ENCODE peak calls at places on chromosome 14, in eight cellular contexts. One of them, this sample, is unnamed.

GRCh38 chr14:55512421-55512820 is 67.6 kb upstream of the KTN1 start:
- DNase-seq in mucosa of gallbladder: no peak
- DNase-seq in Daoy: no peak
- DNase-seq in endothelial cell: no peak
- DNase-seq in C1 segment of cervical spinal cord: no peak
- DNase-seq in stimulated activated naive CD8-positive, alpha-beta T cell treated with anti-CD3 and anti-CD28 coated beads, Interleukin-15, Interleukin-2, amounts not matched to agents 100 U/mL and 50 U/mL, for 24 hours: no peak
- DNase-seq in body of pancreas: no peak
- DNase-seq in fibroblast of lung: peak
- DNase-seq in this sample: no peak

GRCh38 chr14:92670177-92670576 is 78.2 kb downstream of the LGMN start:
- DNase-seq in C1 segment of cervical spinal cord: no peak
- DNase-seq in mucosa of gallbladder: no peak
- DNase-seq in fibroblast of lung: peak
- DNase-seq in body of pancreas: no peak
- DNase-seq in endothelial cell: no peak
- DNase-seq in Daoy: peak
- DNase-seq in stimulated activated naive CD8-positive, alpha-beta T cell treated with anti-CD3 and anti-CD28 coated beads, Interleukin-15, Interleukin-2, amounts not matched to agents 100 U/mL and 50 U/mL, for 24 hours: no peak
- DNase-seq in this sample: no peak

GRCh38 chr14:78253986-78254385 is 83.8 kb downstream of the NRXN3 start:
- DNase-seq in fibroblast of lung: peak
- DNase-seq in mucosa of gallbladder: no peak
- DNase-seq in Daoy: peak
- DNase-seq in C1 segment of cervical spinal cord: no peak
- DNase-seq in body of pancreas: no peak
- DNase-seq in stimulated activated naive CD8-positive, alpha-beta T cell treated with anti-CD3 and anti-CD28 coated beads, Interleukin-15, Interleukin-2, amounts not matched to agents 100 U/mL and 50 U/mL, for 24 hours: no peak
- DNase-seq in endothelial cell: no peak
- DNase-seq in this sample: peak

GRCh38 chr14:62736004-62736403 is 309.3 kb downstream of the KCNH5 start:
- DNase-seq in stimulated activated naive CD8-positive, alpha-beta T cell treated with anti-CD3 and anti-CD28 coated beads, Interleukin-15, Interleukin-2, amounts not matched to agents 100 U/mL and 50 U/mL, for 24 hours: no peak
- DNase-seq in C1 segment of cervical spinal cord: no peak
- DNase-seq in mucosa of gallbladder: no peak
- DNase-seq in endothelial cell: no peak
- DNase-seq in body of pancreas: no peak
- DNase-seq in fibroblast of lung: no peak
- DNase-seq in Daoy: no peak
- DNase-seq in this sample: no peak

GRCh38 chr14:51008416-51008815 is 64.1 kb upstream of the PYGL start:
- DNase-seq in stimulated activated naive CD8-positive, alpha-beta T cell treated with anti-CD3 and anti-CD28 coated beads, Interleukin-15, Interleukin-2, amounts not matched to agents 100 U/mL and 50 U/mL, for 24 hours: no peak
- DNase-seq in endothelial cell: no peak
- DNase-seq in C1 segment of cervical spinal cord: no peak
- DNase-seq in fibroblast of lung: no peak
- DNase-seq in mucosa of gallbladder: no peak
- DNase-seq in body of pancreas: no peak
- DNase-seq in Daoy: no peak
- DNase-seq in this sample: no peak

GRCh38 chr14:102594514-102595175 is 2.2 kb downstream of the RCOR1 start:
- DNase-seq in body of pancreas: peak
- DNase-seq in Daoy: peak
- DNase-seq in fibroblast of lung: peak
- DNase-seq in endothelial cell: peak
- DNase-seq in mucosa of gallbladder: peak
- DNase-seq in C1 segment of cervical spinal cord: no peak
- DNase-seq in stimulated activated naive CD8-positive, alpha-beta T cell treated with anti-CD3 and anti-CD28 coated beads, Interleukin-15, Interleukin-2, amounts not matched to agents 100 U/mL and 50 U/mL, for 24 hours: peak
- DNase-seq in this sample: peak

GRCh38 chr14:54177861-54178591 is 218.8 kb upstream of the CDKN3 start:
- DNase-seq in body of pancreas: no peak
- DNase-seq in mucosa of gallbladder: no peak
- DNase-seq in Daoy: peak
- DNase-seq in stimulated activated naive CD8-positive, alpha-beta T cell treated with anti-CD3 and anti-CD28 coated beads, Interleukin-15, Interleukin-2, amounts not matched to agents 100 U/mL and 50 U/mL, for 24 hours: no peak
- DNase-seq in endothelial cell: no peak
- DNase-seq in C1 segment of cervical spinal cord: no peak
- DNase-seq in fibroblast of lung: peak
- DNase-seq in this sample: no peak

GRCh38 chr14:77580477-77580876 is 36.0 kb downstream of the SPTLC2 start:
- DNase-seq in mucosa of gallbladder: no peak
- DNase-seq in Daoy: no peak
- DNase-seq in fibroblast of lung: peak
- DNase-seq in endothelial cell: no peak
- DNase-seq in body of pancreas: no peak
- DNase-seq in C1 segment of cervical spinal cord: no peak
- DNase-seq in stimulated activated naive CD8-positive, alpha-beta T cell treated with anti-CD3 and anti-CD28 coated beads, Interleukin-15, Interleukin-2, amounts not matched to agents 100 U/mL and 50 U/mL, for 24 hours: no peak
- DNase-seq in this sample: no peak

GRCh38 chr14:61322799-61323290 is 1.5 kb downstream of the PRKCH start:
- DNase-seq in endothelial cell: no peak
- DNase-seq in mucosa of gallbladder: no peak
- DNase-seq in C1 segment of cervical spinal cord: no peak
- DNase-seq in stimulated activated naive CD8-positive, alpha-beta T cell treated with anti-CD3 and anti-CD28 coated beads, Interleukin-15, Interleukin-2, amounts not matched to agents 100 U/mL and 50 U/mL, for 24 hours: peak
- DNase-seq in Daoy: no peak
- DNase-seq in body of pancreas: no peak
- DNase-seq in fibroblast of lung: peak
- DNase-seq in this sample: peak

GRCh38 chr14:30034049-30034635 is 106.5 kb upstream of the PRKD1 start:
- DNase-seq in stimulated activated naive CD8-positive, alpha-beta T cell treated with anti-CD3 and anti-CD28 coated beads, Interleukin-15, Interleukin-2, amounts not matched to agents 100 U/mL and 50 U/mL, for 24 hours: no peak
- DNase-seq in Daoy: peak
- DNase-seq in fibroblast of lung: peak
- DNase-seq in endothelial cell: no peak
- DNase-seq in C1 segment of cervical spinal cord: no peak
- DNase-seq in body of pancreas: no peak
- DNase-seq in mucosa of gallbladder: no peak
- DNase-seq in this sample: no peak

This sample was measured in activated CD8-positive, alpha-beta T cell treated with anti-CD3 and anti-CD28 coated beads for 36 hours.